ENCODE peak calls at places on chromosome 5, in seven cellular contexts. D is lung; E is naive thymus-derived CD4-positive, alpha-beta T cell; W is cardiac muscle cell; S is upper lobe of right lung; T is tibial nerve; X is upper lobe of left lung. K is an unnamed sample. For H3K36me3, the result is how much of the 10 kb centered on the place peaks cover.

GRCh38 chr5:38011641-38012188 is 171.9 kb upstream of the GDNF start:
- DNase-seq in D (no peak), E (no peak), W (no peak), S (no peak), T (no peak), X (no peak), K (no peak)

GRCh38 chr5:159921721-159922120 is 5.4 kb downstream of the ADRA1B start:
- DNase-seq in D (no peak), E (no peak), W (no peak), S (no peak), T (no peak), X (no peak), K (no peak)

GRCh38 chr5:148482697-148483462 is 99.1 kb downstream of the FBXO38 start:
- DNase-seq in D (peak), E (peak), W (peak), S (peak), T (peak), X (peak), K (no peak)

GRCh38 chr5:144404021-144404420 is 233.3 kb downstream of the KCTD16 start:
- DNase-seq in D (no peak), E (no peak), W (no peak), S (no peak), T (no peak), X (no peak), K (no peak)

GRCh38 chr5:31116466-31117031 is 76.9 kb upstream of the CDH6 start:
- DNase-seq in D (no peak), E (no peak), W (peak), S (no peak), T (no peak), X (no peak), K (no peak)

GRCh38 chr5:112649882-112650281 is 87.8 kb upstream of the APC start:
- DNase-seq in D (peak), E (no peak), W (no peak), S (no peak), T (no peak), X (peak), K (no peak)

GRCh38 chr5:160500776-160501175 is 79.1 kb downstream of the PTTG1 start:
- DNase-seq in D (no peak), E (no peak), W (no peak), S (no peak), T (no peak), X (no peak), K (no peak)

GRCh38 chr5:58411372-58411771 is 48.5 kb downstream of the PLK2 start:
- DNase-seq in D (no peak), E (no peak), W (no peak), S (no peak), T (no peak), X (no peak), K (no peak)

GRCh38 chr5:63310644-63311043 is 651.6 kb downstream of the HTR1A start:
- DNase-seq in D (no peak), E (no peak), W (no peak), S (no peak), T (no peak), X (no peak), K (no peak)

GRCh38 chr5:160209917-160210316 is 19.4 kb upstream of the FABP6 start:
- DNase-seq in D (no peak), E (no peak), W (no peak), S (no peak), T (no peak), X (no peak), K (no peak)

GRCh38 chr5:82758881-82759280 is 318.3 kb downstream of the TMEM167A start:
- DNase-seq in D (no peak), E (no peak), W (no peak), S (no peak), T (no peak), X (no peak), K (no peak)

GRCh38 chr5:148776261-148776660 is 50.1 kb upstream of the ADRB2 start:
- DNase-seq in D (no peak), E (no peak), W (no peak), S (no peak), T (no peak), X (no peak), K (no peak)

GRCh38 chr5:103255666-103256065 is 2.9 kb upstream of the MACIR start:
- DNase-seq in D (no peak), E (no peak), W (no peak), S (no peak), T (no peak), X (no peak), K (no peak)

GRCh38 chr5:139660916-139661814 is 13.0 kb downstream of the CXXC5 start:
- DNase-seq in D (peak), E (no peak), W (peak), S (peak), T (peak), X (peak), K (no peak)

GRCh38 chr5:32542216-32543059 is 42.9 kb upstream of the SUB1 start:
- DNase-seq in D (no peak), E (no peak), W (peak), S (no peak), T (no peak), X (no peak), K (no peak)

GRCh38 chr5:168877132-168877895 is 298.1 kb upstream of the PANK3 start:
- DNase-seq in D (no peak), E (no peak), W (no peak), S (no peak), T (no peak), X (no peak), K (no peak)

GRCh38 chr5:143311428-143311827 is 92.1 kb downstream of the NR3C1 start:
- DNase-seq in D (no peak), E (no peak), W (peak), S (no peak), T (no peak), X (no peak), K (no peak)

GRCh38 chr5:83562817-83563557 is 91.4 kb downstream of the VCAN start:
- DNase-seq in D (no peak), E (no peak), W (peak), S (no peak), T (no peak), X (no peak), K (no peak)

GRCh38 chr5:136892026-136892425 is 526.7 kb upstream of the TRPC7 start:
- DNase-seq in D (no peak), E (no peak), W (no peak), S (no peak), T (no peak), X (no peak), K (no peak)

GRCh38 chr5:118891252-118891651 is 97.1 kb downstream of the DTWD2 start:
- DNase-seq in D (no peak), E (no peak), W (no peak), S (no peak), T (no peak), X (no peak), K (no peak)

GRCh38 chr5:73139485-73139884 is 19.1 kb downstream of the TMEM171 start:
- DNase-seq in D (no peak), E (no peak), W (no peak), S (no peak), T (no peak), X (no peak), K (no peak)

GRCh38 chr5:59049070-59049469 is 466.2 kb downstream of the RAB3C start:
- DNase-seq in D (no peak), E (no peak), W (no peak), S (no peak), T (no peak), X (no peak), K (no peak)

GRCh38 chr5:21225223-21226064 is 1237.4 kb upstream of the CDH18 start:
- DNase-seq in D (no peak), E (no peak), W (no peak), S (no peak), T (no peak), X (no peak), K (no peak)

GRCh38 chr5:168214071-168214470 is 77.4 kb upstream of the WWC1 start:
- DNase-seq in D (no peak), E (no peak), W (no peak), S (no peak), T (no peak), X (no peak), K (no peak)

GRCh38 chr5:54480296-54480695 is 24.8 kb downstream of the HSPB3 start:
- DNase-seq in D (no peak), E (no peak), W (peak), S (no peak), T (no peak), X (no peak), K (no peak)

GRCh38 chr5:168291961-168292782 is 727 bp downstream of the WWC1 start:
- DNase-seq in D (no peak), E (no peak), W (peak), S (peak), T (no peak), X (no peak), K (no peak)

GRCh38 chr5:163846512-163846911 is 341.1 kb downstream of the MAT2B start:
- DNase-seq in D (no peak), E (no peak), W (peak), S (no peak), T (no peak), X (no peak), K (no peak)

GRCh38 chr5:96219580-96220281 is 213.3 kb downstream of the PCSK1 start:
- DNase-seq in D (no peak), E (no peak), W (peak), S (no peak), T (no peak), X (no peak), K (no peak)

GRCh38 chr5:154456540-154456939 is 10.7 kb downstream of the SAP30L start:
- DNase-seq in D (no peak), E (no peak), W (no peak), S (no peak), T (no peak), X (no peak), K (no peak)
- H3K36me3 ChIP-seq in D (under half), E (under half), W (under half), S (half or more), T (half or more), X (under half), K (under half)

GRCh38 chr5:177142778-177143177 is 9.2 kb downstream of the NSD1 start:
- DNase-seq in D (no peak), E (no peak), W (no peak), S (no peak), T (no peak), X (no peak), K (no peak)

GRCh38 chr5:177142029-177142681 is 8.6 kb downstream of the NSD1 start:
- DNase-seq in D (no peak), E (no peak), W (no peak), S (no peak), T (no peak), X (no peak), K (no peak)

GRCh38 chr5:177141496-177141895 is 7.9 kb downstream of the NSD1 start:
- DNase-seq in D (no peak), E (no peak), W (no peak), S (no peak), T (no peak), X (no peak), K (no peak)

DNA sequence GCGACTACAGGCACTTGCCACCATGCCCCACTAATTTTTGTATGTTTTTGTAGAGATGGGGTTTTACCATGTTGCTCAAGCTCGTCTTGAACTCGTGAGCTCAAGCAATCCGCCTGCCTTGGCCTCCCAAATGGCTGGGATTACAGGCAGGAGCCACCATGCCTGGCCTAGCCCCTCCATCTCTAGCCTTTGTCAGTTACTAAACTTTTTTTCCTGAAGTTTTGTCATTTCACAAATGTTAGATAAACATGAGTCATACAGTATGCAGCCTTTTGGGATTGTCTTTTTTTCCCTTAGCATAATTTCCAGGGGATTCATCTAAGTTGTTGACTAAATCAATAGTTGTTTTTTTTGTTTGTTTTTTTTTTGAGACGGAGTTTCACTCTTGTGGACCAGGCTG is 13.7 kb downstream of the NSD1 start:
- DNase-seq in D (no peak), E (no peak), W (peak), S (no peak), T (no peak), X (no peak), K (no peak)
- H3K36me3 ChIP-seq in D (under half), E (under half), W (under half), S (half or more), T (half or more), X (under half), K (half or more)

DNA sequence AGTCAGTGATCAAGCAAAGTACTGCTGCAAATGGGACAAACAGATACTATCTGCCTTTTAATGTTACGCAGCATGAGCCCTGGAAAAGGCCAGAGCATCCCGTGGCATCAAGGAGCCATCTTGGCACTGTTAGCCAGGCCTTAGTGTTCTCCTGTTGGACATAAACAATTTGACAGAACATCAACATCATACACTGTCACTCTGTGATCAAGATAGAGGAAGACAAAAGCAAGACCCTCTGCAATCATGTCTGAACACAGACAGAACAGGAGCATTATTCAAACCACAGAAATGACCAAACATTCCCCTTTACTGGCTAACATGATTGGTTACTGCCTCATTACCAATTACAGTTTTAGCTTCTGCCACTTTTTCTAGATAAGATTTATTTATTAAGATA is 21.2 kb upstream of the ROPN1L start:
- DNase-seq in D (no peak), E (no peak), W (no peak), S (no peak), T (no peak), X (no peak), K (no peak)
- H3K36me3 ChIP-seq in D (under half), E (under half), W (half or more), S (half or more), T (half or more), X (under half), K (under half)

GRCh38 chr5:135356522-135357318 is 42.3 kb downstream of the MACROH2A1 start:
- DNase-seq in D (peak), E (no peak), W (peak), S (no peak), T (peak), X (no peak), K (no peak)
- H3K36me3 ChIP-seq in D (under half), E (under half), W (under half), S (half or more), T (under half), X (under half), K (half or more)

GRCh38 chr5:65776707-65777141 is 54.7 kb downstream of the NLN start:
- DNase-seq in D (no peak), E (no peak), W (peak), S (no peak), T (no peak), X (no peak), K (no peak)

GRCh38 chr5:65775476-65775875 is 53.5 kb downstream of the NLN start:
- DNase-seq in D (no peak), E (no peak), W (no peak), S (no peak), T (no peak), X (no peak), K (no peak)

GRCh38 chr5:65778126-65778525 is 56.1 kb downstream of the NLN start:
- DNase-seq in D (no peak), E (no peak), W (no peak), S (no peak), T (no peak), X (no peak), K (no peak)

GRCh38 chr5:65774346-65774745 is 52.3 kb downstream of the NLN start:
- DNase-seq in D (no peak), E (no peak), W (peak), S (no peak), T (no peak), X (no peak), K (no peak)

DNA sequence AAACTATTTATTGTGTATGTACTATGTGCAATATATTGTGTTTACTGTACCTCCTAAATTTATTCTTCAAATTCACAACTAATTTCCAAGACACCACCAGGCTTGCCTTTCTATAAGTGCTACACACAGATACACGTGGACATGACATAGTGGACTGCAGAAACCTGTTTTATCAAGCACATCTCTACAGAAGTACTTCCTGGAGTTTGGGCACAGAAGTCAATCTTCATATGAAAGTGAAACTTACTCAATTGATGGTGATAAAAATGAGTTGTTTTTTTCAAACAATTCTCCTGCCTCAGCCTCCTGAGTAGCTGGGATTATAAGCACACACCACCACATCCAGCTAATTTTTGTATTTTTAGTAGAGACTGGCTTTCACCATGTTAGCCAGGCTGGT is 57.6 kb downstream of the NLN start:
- DNase-seq in D (no peak), E (peak), W (no peak), S (no peak), T (no peak), X (no peak), K (no peak)
- H3K36me3 ChIP-seq in D (under half), E (under half), W (under half), S (under half), T (half or more), X (under half), K (under half)

GRCh38 chr5:175516933-175517823 is 38.8 kb downstream of the SFXN1 start:
- DNase-seq in D (no peak), E (no peak), W (peak), S (no peak), T (no peak), X (no peak), K (no peak)
- H3K36me3 ChIP-seq in D (under half), E (under half), W (half or more), S (half or more), T (half or more), X (under half), K (under half)

GRCh38 chr5:26003966-26004365 is 1034.4 kb downstream of the CDH9 start:
- DNase-seq in D (no peak), E (no peak), W (no peak), S (no peak), T (no peak), X (no peak), K (no peak)

GRCh38 chr5:26012078-26012477 is 1026.3 kb downstream of the CDH9 start:
- DNase-seq in D (no peak), E (no peak), W (no peak), S (no peak), T (no peak), X (no peak), K (no peak)

DNA sequence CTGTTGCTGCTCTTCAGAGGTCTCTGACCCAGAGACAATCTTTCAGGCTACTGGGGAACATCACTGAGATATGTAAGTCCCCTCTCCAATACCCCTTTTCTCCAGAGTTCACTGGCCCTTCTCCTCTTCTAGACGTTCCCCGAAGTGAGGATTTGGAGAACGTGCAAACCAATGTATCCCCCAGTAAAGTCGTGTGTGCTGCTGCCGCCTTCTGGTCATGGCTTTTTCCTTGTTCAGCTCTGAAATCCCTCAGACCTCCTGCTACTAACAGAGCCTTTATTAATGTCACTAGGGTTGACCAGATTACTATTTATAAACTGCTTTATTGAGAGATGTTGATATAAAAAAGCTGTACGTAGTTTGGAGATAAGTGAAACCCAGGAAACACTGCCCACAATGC is 1028.6 kb downstream of the CDH9 start:
- DNase-seq in D (no peak), E (no peak), W (no peak), S (no peak), T (no peak), X (no peak), K (no peak)
- H3K36me3 ChIP-seq in D (under half), E (under half), W (under half), S (under half), T (under half), X (under half), K (under half)

DNA sequence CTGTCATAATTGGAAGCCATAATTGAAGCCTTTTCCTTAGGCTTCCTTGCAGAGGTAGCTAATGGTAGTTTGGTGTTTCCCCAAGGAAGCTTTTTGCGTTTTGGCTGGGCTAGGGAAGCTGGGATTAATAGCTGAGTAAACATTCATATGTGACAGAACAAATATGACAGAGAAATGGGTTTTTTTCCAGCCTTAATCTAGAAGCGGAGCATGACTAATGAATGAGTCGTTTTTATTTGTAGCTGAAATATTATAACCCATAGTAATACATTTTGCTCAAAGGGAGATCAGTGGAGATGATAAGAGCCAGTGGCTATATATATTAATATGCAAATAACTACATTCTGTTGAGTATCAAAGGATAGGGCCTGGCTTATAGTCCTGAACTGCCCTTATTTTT is 17.1 kb downstream of the HMGXB3 start:
- DNase-seq in D (no peak), E (no peak), W (no peak), S (no peak), T (no peak), X (no peak), K (no peak)
- H3K36me3 ChIP-seq in D (under half), E (under half), W (half or more), S (half or more), T (half or more), X (under half), K (half or more)

GRCh38 chr5:109352024-109352423 is 57.8 kb downstream of the PJA2 start:
- DNase-seq in D (no peak), E (no peak), W (peak), S (no peak), T (no peak), X (no peak), K (no peak)
- H3K36me3 ChIP-seq in D (under half), E (under half), W (under half), S (half or more), T (under half), X (under half), K (under half)

K was measured in esophagus squamous epithelium.